ENCODE peak calls at places on chromosome 5, in four cellular contexts. X is mucosa of descending colon, U is H7, R is frontal cortex. F is an unnamed sample.

GRCh38 chr5:93162201-93162654 is 418.8 kb downstream of the NR2F1-AS1 start:
- DNase-seq in R (no peak), U (no peak), X (no peak), F (no peak)

GRCh38 chr5:139985733-139986132 is 57.4 kb downstream of the NRG2 start:
- DNase-seq in R (no peak), U (no peak), X (no peak), F (no peak)

GRCh38 chr5:126103872-126104271 is 319.3 kb upstream of the GRAMD2B start:
- DNase-seq in R (no peak), U (no peak), X (no peak), F (no peak)

GRCh38 chr5:50564558-50564957 is 101.9 kb upstream of the PARP8 start:
- DNase-seq in R (no peak), X (no peak), U (no peak), F (no peak)

GRCh38 chr5:141823056-141823455 is 55.2 kb downstream of the PCDH1 start:
- DNase-seq in X (no peak), R (no peak), U (no peak), F (no peak)

GRCh38 chr5:79840085-79840990 is 150.7 kb downstream of the CMYA5 start:
- DNase-seq in X (no peak), U (no peak), R (no peak), F (no peak)

GRCh38 chr5:172343741-172344140 is 60.2 kb upstream of the UBTD2 start:
- DNase-seq in R (no peak), X (no peak), U (no peak), F (no peak)

GRCh38 chr5:139094154-139095131 is 103.7 kb downstream of the SIL1 start:
- DNase-seq in R (no peak), U (no peak), X (no peak), F (no peak)

GRCh38 chr5:91288117-91288516 is 95.0 kb downstream of the ARRDC3 start:
- DNase-seq in U (no peak), X (no peak), R (no peak), F (peak)

GRCh38 chr5:62779010-62779422 is 200.4 kb downstream of the LRRC70 start:
- DNase-seq in X (peak), R (peak), U (peak), F (peak)

GRCh38 chr5:107388111-107388861 is 282.5 kb downstream of the EFNA5 start:
- DNase-seq in U (no peak), R (no peak), X (no peak), F (peak)

GRCh38 chr5:74041913-74042312 is 415.9 kb downstream of the ARHGEF28 start:
- DNase-seq in U (no peak), R (no peak), X (no peak), F (no peak)

GRCh38 chr5:2335156-2335555 is 416.3 kb downstream of the IRX2 start:
- DNase-seq in X (no peak), R (no peak), U (peak), F (no peak)

GRCh38 chr5:60208681-60209080 is 315.2 kb upstream of the PDE4D start:
- DNase-seq in X (no peak), R (no peak), U (no peak), F (no peak)

GRCh38 chr5:171306141-171306540 is 2.9 kb upstream of the TLX3 start:
- DNase-seq in X (no peak), U (no peak), R (no peak), F (no peak)

GRCh38 chr5:38466444-38467189 is 89.8 kb downstream of the LIFR start:
- DNase-seq in U (peak), R (no peak), X (peak), F (peak)

GRCh38 chr5:31113101-31113500 is 80.4 kb upstream of the CDH6 start:
- DNase-seq in U (no peak), X (no peak), R (no peak), F (peak)